ENCODE peak calls at places on chromosomes 11 and 22, in four cellular contexts. C, S, B and O are unnamed samples.

GRCh38 chr11:113484223-113484622 is 9.0 kb upstream of the DRD2 start:
- DNase-seq in C (no peak), S (no peak), B (no peak), O (no peak)

GRCh38 chr11:12087075-12087775 is 23.2 kb upstream of the MICAL2 start:
- DNase-seq in C (peak; percentile 66), S (no peak), B (no peak), O (no peak)

GRCh38 chr22:42717197-42717967 is 3.3 kb downstream of the A4GALT start:
- DNase-seq in C (no peak), S (no peak), B (no peak), O (no peak)

GRCh38 chr11:113296447-113297205 is 17.8 kb upstream of the TTC12 start:
- DNase-seq in C (no peak), S (no peak), B (no peak), O (no peak)

GRCh38 chr11:83945953-83946352 is 659.8 kb upstream of the CCDC90B start:
- DNase-seq in C (no peak), S (no peak), B (no peak), O (no peak)

GRCh38 chr11:112884012-112884767 is 77.0 kb upstream of the NCAM1 start:
- DNase-seq in C (no peak), S (no peak), B (no peak), O (no peak)

GRCh38 chr11:96200243-96200642 is 142.8 kb downstream of the MAML2 start:
- DNase-seq in C (peak; percentile 54), S (no peak), B (no peak), O (peak; percentile 92)

GRCh38 chr22:27170491-27170890 is 513.1 kb downstream of the MIAT start:
- DNase-seq in C (peak; percentile 66), S (no peak), B (no peak), O (peak; percentile 91)

GRCh38 chr11:118001494-118001971 is 15.3 kb downstream of the IL10RA start:
- DNase-seq in C (no peak), S (no peak), B (no peak), O (no peak)

GRCh38 chr11:128341280-128341679 is 246.1 kb downstream of the ETS1 start:
- DNase-seq in C (no peak), S (no peak), B (no peak), O (no peak)

GRCh38 chr11:2581931-2582435 is 117.8 kb downstream of the KCNQ1OT1 start:
- DNase-seq in C (no peak), S (no peak), B (no peak), O (no peak)

GRCh38 chr22:22110548-22111266 is 128.1 kb upstream of the TOP3B start:
- DNase-seq in C (peak; percentile 66), S (peak; percentile 14), B (no peak), O (no peak)

GRCh38 chr22:49305215-49305965 is 522.3 kb downstream of the BRD1 start:
- DNase-seq in C (no peak), S (no peak), B (peak; percentile 60), O (no peak)

GRCh38 chr11:12160680-12161079 is 50.3 kb downstream of the MICAL2 start:
- DNase-seq in C (no peak), S (no peak), B (no peak), O (no peak)

GRCh38 chr11:43852057-43852636 is 28.5 kb upstream of the ALKBH3 start:
- DNase-seq in C (peak; percentile 87), S (no peak), B (no peak), O (peak; percentile 50)

GRCh38 chr22:25692965-25693565 is 48.9 kb upstream of the MYO18B start:
- DNase-seq in C (no peak), S (no peak), B (no peak), O (no peak)

GRCh38 chr22:19374410-19374809 is 57.1 kb downstream of the HIRA start:
- DNase-seq in C (no peak), S (no peak), B (no peak), O (no peak)

GRCh38 chr11:86749376-86749775 is 51.0 kb upstream of the PRSS23 start:
- DNase-seq in C (no peak), S (no peak), B (no peak), O (no peak)
- TF ChIP-seq CTCF in C (peak; percentile 43), S (no peak), B (no peak), O (no peak)

GRCh38 chr11:70568504-70569172 is 170.3 kb downstream of the CTTN start:
- DNase-seq in C (peak; percentile 23), S (no peak), B (peak; percentile 73), O (no peak)
- H3K4me3 ChIP-seq in C (peak overlapping the region; percentile 32), S (peak overlapping the region; percentile 60), B (peak overlapping the region; percentile 29), O (peak overlapping the region; percentile 49)

GRCh38 chr11:16815047-16815767 is 76.8 kb downstream of the C11orf58 start:
- DNase-seq in C (no peak), S (no peak), B (peak; percentile 79), O (no peak)
- TF ChIP-seq CTCF in C (no peak), S (no peak), B (no peak), O (no peak)

DNA sequence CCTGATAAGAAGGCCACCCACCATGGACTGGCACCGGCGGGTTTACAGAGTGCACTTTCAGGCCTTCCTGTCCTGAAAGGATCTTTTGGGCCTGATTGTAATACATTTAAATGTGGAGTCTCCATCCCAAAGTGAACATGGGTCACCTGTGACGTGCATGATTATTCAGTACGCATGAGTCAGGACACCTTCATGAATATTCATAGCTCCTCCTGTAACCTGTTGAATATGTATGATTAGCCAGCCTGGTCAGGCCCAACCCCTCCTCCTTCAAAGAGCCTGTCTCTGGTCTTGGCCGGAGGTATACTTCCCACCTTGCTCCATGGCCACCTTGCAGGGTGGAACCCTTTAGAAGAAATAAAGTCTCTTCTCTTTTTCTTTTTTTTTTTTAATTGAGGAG is 75.9 kb upstream of the NUP50 start:
- DNase-seq in C (no peak), S (no peak), B (no peak), O (no peak)
- H3K4me3 ChIP-seq in C (no peak overlapping the region), S (no peak overlapping the region), B (no peak overlapping the region), O (no peak overlapping the region)

DNA sequence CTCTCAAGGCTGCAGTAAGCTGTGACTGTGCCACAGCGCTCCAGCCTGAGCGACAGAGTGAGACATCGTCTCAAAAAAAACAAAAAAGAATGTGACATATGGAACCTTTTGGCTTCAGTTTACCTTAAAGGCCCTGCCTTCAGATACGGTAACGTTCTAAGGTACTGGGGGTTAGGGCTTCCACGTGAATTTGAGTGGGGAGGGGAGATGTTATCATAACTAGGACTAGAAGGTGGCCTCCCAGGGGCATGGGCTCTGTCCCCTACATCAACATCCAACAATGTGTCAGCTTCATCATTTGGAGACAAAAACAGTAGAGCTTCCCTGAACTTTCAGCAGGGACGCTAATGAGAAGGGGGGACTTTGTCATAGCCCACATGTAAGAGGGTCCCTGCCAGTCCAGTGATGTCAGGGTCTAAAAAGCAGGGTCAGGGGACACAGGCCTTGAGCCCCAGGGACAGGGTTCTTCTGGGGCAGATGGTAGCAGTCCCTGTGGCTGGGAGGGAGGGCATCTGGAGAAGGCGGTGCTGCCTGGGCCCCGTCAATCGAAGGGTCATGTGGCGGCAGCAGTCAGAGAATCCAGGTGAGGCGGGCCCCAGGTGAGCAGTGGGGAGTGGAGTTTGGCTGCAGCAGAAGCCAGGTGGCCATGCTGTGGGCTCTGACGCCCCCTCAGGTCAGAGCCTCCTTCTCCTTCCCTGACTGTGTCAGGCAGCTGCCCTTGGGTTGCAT is 79.8 kb downstream of the BCR start:
- DNase-seq in C (no peak), S (no peak), B (no peak), O (no peak)
- TF ChIP-seq CTCF in C (no peak), S (no peak), B (no peak), O (no peak)